ENCODE peak calls at places on chromosomes 5 and 9, in six cellular contexts. V is posterior cingulate gyrus; N is uterus; W is foreskin keratinocyte; B is activated CD4-positive, alpha-beta T cell treated with anti-CD3 and anti-CD28 coated beads, Interleukin-2, amount 10 ng/mL, durations not matched to agents 7 days and 5 days; R is lower leg skin. T is an unnamed sample.

GRCh38 chr5:175629231-175629630 is 28.6 kb upstream of the HRH2 start:
- DNase-seq in V (no peak), N (no peak), W (no peak), B (no peak), R (no peak), T (no peak)

GRCh38 chr5:75550597-75550996 is 38.9 kb downstream of the POLK start:
- DNase-seq in V (no peak), N (no peak), W (no peak), B (no peak), R (no peak), T (no peak)

GRCh38 chr9:89984214-89984613 is 379.4 kb downstream of the GADD45G start:
- DNase-seq in V (no peak), N (no peak), W (peak; percentile 78), B (no peak), R (no peak), T (no peak)

GRCh38 chr5:122151640-122152039 is 22.3 kb downstream of the ZNF474 start:
- DNase-seq in V (no peak), N (no peak), W (no peak), B (no peak), R (no peak), T (no peak)

GRCh38 chr9:87270241-87271234 is 227.1 kb upstream of the DAPK1 start:
- DNase-seq in V (no peak), N (peak; percentile 37), W (no peak), B (no peak), R (peak; percentile 89), T (no peak)

GRCh38 chr5:150490754-150491153 is 17.2 kb upstream of the NDST1 start:
- DNase-seq in V (no peak), N (no peak), W (no peak), B (no peak), R (no peak), T (no peak)

GRCh38 chr9:127398715-127399400 is 1.9 kb downstream of the SLC2A8 start:
- DNase-seq in V (no peak), N (peak; percentile 13), W (no peak), B (no peak), R (no peak), T (no peak)

GRCh38 chr5:10533218-10533617 is 30.7 kb upstream of the ANKRD33B start:
- DNase-seq in V (no peak), N (no peak), W (no peak), B (no peak), R (no peak), T (no peak)

GRCh38 chr9:75935606-75936005 is 45.1 kb downstream of the PCSK5 start:
- DNase-seq in V (no peak), N (no peak), W (no peak), B (no peak), R (no peak), T (no peak)

T was measured in thoracic aorta.